ENCODE peak calls at places on chromosomes 2 and 18, in six cellular contexts. C is NCI-H1694; P is HS-5; N is activated effector memory CD4-positive, alpha-beta T cell treated with Interleukin-2 at 50 U/mL for 16 hours; L is GDM1; H is GM06990. X is an unnamed sample.

GRCh38 chr2:164711246-164712138 is 90.2 kb upstream of the GRB14 start:
- DNase-seq in P (no peak), L (no peak), H (no peak), C (no peak), N (no peak), X (no peak)

GRCh38 chr18:49566217-49566616 is 4.4 kb downstream of the LIPG start:
- DNase-seq in L (no peak), P (no peak), N (no peak), C (no peak), H (no peak), X (no peak)

GRCh38 chr2:67839242-67839641 is 223.6 kb downstream of the C1D start:
- DNase-seq in H (no peak), P (no peak), N (no peak), C (no peak), L (no peak), X (no peak)

GRCh38 chr18:61896767-61897166 is 4.0 kb upstream of the RNF152 start:
- DNase-seq in L (no peak), C (no peak), H (no peak), P (no peak), N (no peak), X (no peak)

GRCh38 chr2:148948865-148949264 is 73.8 kb downstream of the KIF5C start:
- DNase-seq in L (peak), P (no peak), H (no peak), C (no peak), N (no peak), X (no peak)

GRCh38 chr2:85564144-85564563 is 2.9 kb upstream of the GGCX start:
- DNase-seq in N (no peak), L (peak), P (no peak), H (no peak), C (no peak), X (no peak)

GRCh38 chr2:69046221-69046662 is 33.3 kb downstream of the ANTXR1 start:
- DNase-seq in C (no peak), L (no peak), H (no peak), N (no peak), P (no peak), X (no peak)

GRCh38 chr2:40093036-40093673 is 314.1 kb upstream of the THUMPD2 start:
- DNase-seq in C (no peak), N (no peak), H (no peak), L (no peak), P (no peak), X (no peak)

GRCh38 chr2:165876712-165877111 is 76.9 kb downstream of the TTC21B start:
- DNase-seq in N (no peak), H (no peak), C (no peak), P (no peak), L (no peak), X (no peak)

GRCh38 chr2:199364153-199364552 is 93.6 kb downstream of the SATB2 start:
- DNase-seq in H (no peak), P (no peak), N (no peak), L (no peak), C (no peak), X (no peak)

GRCh38 chr18:12015697-12016062 is 34.4 kb downstream of the IMPA2 start:
- DNase-seq in L (no peak), C (no peak), N (no peak), H (no peak), P (no peak), X (peak)

GRCh38 chr2:226881287-226881686 is 45.4 kb downstream of the RHBDD1 start:
- DNase-seq in C (no peak), N (no peak), P (no peak), L (no peak), H (no peak), X (no peak)

GRCh38 chr18:8177330-8178016 is 431.8 kb upstream of the RAB12 start:
- DNase-seq in N (no peak), L (no peak), H (no peak), C (no peak), P (no peak), X (peak)

GRCh38 chr18:22985250-22985649 is 52.1 kb downstream of the RBBP8 start:
- DNase-seq in N (no peak), L (no peak), C (no peak), P (no peak), H (no peak), X (no peak)

GRCh38 chr2:161434127-161434526 is 18.0 kb downstream of the TBR1 start:
- DNase-seq in L (peak), N (no peak), C (no peak), P (no peak), H (no peak), X (no peak)

GRCh38 chr2:147092266-147092665 is 752.6 kb upstream of the ACVR2A start:
- DNase-seq in H (no peak), P (no peak), C (no peak), N (no peak), L (no peak), X (no peak)

GRCh38 chr2:204505946-204506345 is 39.3 kb upstream of the PARD3B start:
- DNase-seq in P (peak), N (no peak), L (no peak), C (no peak), H (no peak), X (no peak)

GRCh38 chr2:224817676-224818075 is 101.5 kb upstream of the CCDC195 start:
- DNase-seq in N (no peak), P (no peak), C (no peak), H (no peak), L (no peak), X (no peak)

X was measured in lung.